ENCODE peak calls at places on chromosomes 4 and X, in four cellular contexts. J, G, V and O are unnamed samples.

GRCh38 chrX:3026074-3026588 is 15.1 kb upstream of the ARSF start:
- DNase-seq in J (no peak), G (no peak), V (no peak), O (no peak)

GRCh38 chr4:16846520-16847117 is 51.8 kb downstream of the LDB2 start:
- DNase-seq in J (no peak), G (no peak), V (no peak), O (no peak)

GRCh38 chrX:50697691-50698090 is 116.3 kb downstream of the SHROOM4 start:
- DNase-seq in J (no peak), G (no peak), V (no peak), O (no peak)

GRCh38 chrX:140815868-140816267 is 106.3 kb downstream of the LINC00632 start:
- DNase-seq in J (no peak), G (no peak), V (no peak), O (no peak)

GRCh38 chr4:47639531-47639930 is 154.5 kb downstream of the ATP10D start:
- DNase-seq in J (no peak), G (no peak), V (no peak), O (no peak)

GRCh38 chr4:12912896-12913418 is 571.2 kb downstream of the RAB28 start:
- DNase-seq in J (no peak), G (no peak), V (no peak), O (no peak)

GRCh38 chrX:43702079-43702524 is 46.0 kb downstream of the MAOA start:
- DNase-seq in J (no peak), G (peak), V (no peak), O (no peak)

GRCh38 chr4:120156115-120156718 is 89.6 kb upstream of the MAD2L1 start:
- DNase-seq in J (peak), G (peak), V (peak), O (no peak)

GRCh38 chr4:23135792-23136645 is 443.3 kb downstream of the GBA3 start:
- DNase-seq in J (no peak), G (peak), V (peak), O (no peak)
- TF ChIP-seq SRF in J (no peak), G (no peak), V (no peak), O (no peak)

GRCh38 chr4:137660211-137660610 is 127.9 kb upstream of the PCDH18 start:
- DNase-seq in J (no peak), G (no peak), V (no peak), O (no peak)

GRCh38 chr4:137655286-137655685 is 123.0 kb upstream of the PCDH18 start:
- DNase-seq in J (no peak), G (no peak), V (no peak), O (no peak)

GRCh38 chr4:137663376-137664054 is 131.2 kb upstream of the PCDH18 start:
- DNase-seq in J (no peak), G (no peak), V (no peak), O (no peak)

GRCh38 chr4:137656661-137657060 is 124.4 kb upstream of the PCDH18 start:
- DNase-seq in J (no peak), G (no peak), V (no peak), O (no peak)

DNA sequence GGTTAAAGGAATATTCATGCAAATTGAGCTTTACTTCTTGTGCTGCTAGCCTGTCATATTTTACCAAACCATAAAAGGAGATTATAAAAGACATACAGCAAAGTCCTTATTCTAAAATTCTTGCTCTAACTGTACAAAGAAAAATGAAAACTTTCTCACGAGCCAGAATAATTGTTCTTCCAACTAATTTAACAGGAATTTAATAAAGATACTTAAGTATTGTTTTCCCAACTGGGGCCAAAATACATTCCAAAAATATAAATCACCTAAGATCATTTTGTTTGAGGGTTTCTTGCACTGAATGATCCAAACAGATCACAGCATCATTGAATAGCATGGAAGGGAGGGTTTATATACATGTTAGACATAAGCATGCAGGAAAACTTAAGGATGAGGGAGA is 127.1 kb upstream of the PCDH18 start:
- DNase-seq in J (no peak), G (no peak), V (no peak), O (no peak)
- TF ChIP-seq GABPA in J (no peak), G (no peak), V (no peak), O (no peak)

GRCh38 chrX:103248553-103248952 is 6.4 kb downstream of the TCEAL8 start:
- DNase-seq in J (no peak), G (no peak), V (peak), O (no peak)
- TF ChIP-seq SRF in J (no peak), G (no peak), V (no peak), O (no peak)

GRCh38 chr4:1785592-1785991 is 7.5 kb upstream of the FGFR3 start:
- DNase-seq in J (no peak), G (no peak), V (peak), O (no peak)
- TF ChIP-seq GABPA in J (no peak), G (no peak), V (no peak), O (no peak)

GRCh38 chr4:131534944-131535640 is 1614.0 kb upstream of the PCDH10 start:
- DNase-seq in J (no peak), G (no peak), V (no peak), O (no peak)
- TF ChIP-seq SRF in J (no peak), G (no peak), V (no peak), O (no peak)